ENCODE peak calls at places on chromosome X, in nine cellular contexts. U is NCI-H1436 treated with DMSO at 0.1 percent for 48 hours; F is progenitor cell of endocrine pancreas; A is PC-9; G is neural crest cell; J is T-helper 2 cell; W is GDM1; V is posterior vena cava; H is activated CD4-positive, alpha-beta T cell treated with anti-CD3 and anti-CD28 coated beads, Interleukin-2, amount 50 U/mL, for 24 hours. K is an unnamed sample.

GRCh38 chrX:136032370-136032769 is 47.1 kb downstream of the SLC9A6 start:
- DNase-seq in V (no peak), A (no peak), W (no peak), G (no peak), H (no peak), F (no peak), J (no peak), U (no peak), K (no peak)

GRCh38 chrX:48573690-48574269 is 504 bp upstream of the RBM3 start:
- DNase-seq in G (no peak), U (peak; percentile 48), F (no peak), J (no peak), W (no peak), A (no peak), H (no peak), V (peak; percentile 88), K (no peak)

GRCh38 chrX:45449982-45450381 is 249.3 kb upstream of the DIPK2B start:
- DNase-seq in J (no peak), A (peak; percentile 80), U (no peak), W (no peak), V (no peak), F (no peak), H (no peak), G (no peak), K (no peak)

GRCh38 chrX:41472231-41472815 is 25.2 kb downstream of the NYX start:
- DNase-seq in H (no peak), W (no peak), J (no peak), U (no peak), V (no peak), G (no peak), F (no peak), A (no peak), K (no peak)

GRCh38 chrX:118872102-118872566 is 48.5 kb downstream of the ZCCHC12 start:
- DNase-seq in V (no peak), J (no peak), A (peak; percentile 57), W (no peak), H (no peak), G (no peak), U (no peak), F (no peak), K (no peak)

GRCh38 chrX:47568656-47569295 is 7.8 kb downstream of the ARAF start:
- DNase-seq in W (no peak), H (no peak), F (no peak), J (no peak), V (no peak), G (peak; percentile 14), A (no peak), U (no peak), K (no peak)

GRCh38 chrX:27815209-27815608 is 7.4 kb downstream of the MAGEB10 start:
- DNase-seq in A (no peak), W (no peak), G (no peak), F (no peak), U (no peak), H (no peak), V (no peak), J (no peak), K (no peak)

GRCh38 chrX:74788545-74789086 is 136.6 kb downstream of the NEXMIF start:
- DNase-seq in G (no peak), J (no peak), V (no peak), H (no peak), F (no peak), A (no peak), U (no peak), W (no peak), K (no peak)

GRCh38 chrX:24202465-24203031 is 53.0 kb downstream of the ZFX start:
- DNase-seq in F (no peak), J (no peak), U (no peak), G (no peak), W (no peak), H (no peak), V (no peak), A (no peak), K (no peak)

GRCh38 chrX:9501362-9501761 is 36.5 kb downstream of the TBL1X start:
- DNase-seq in W (no peak), F (no peak), G (no peak), A (no peak), V (no peak), H (no peak), U (no peak), J (no peak), K (no peak)

GRCh38 chrX:140971385-140971784 is 31.0 kb upstream of the SPANXB1 start:
- DNase-seq in F (no peak), U (no peak), A (no peak), J (no peak), W (no peak), G (no peak), H (no peak), V (no peak), K (no peak)

GRCh38 chrX:48939417-48940228 is 17.8 kb downstream of the OTUD5 start:
- DNase-seq in H (no peak), F (no peak), G (no peak), A (no peak), U (no peak), W (no peak), J (no peak), V (no peak), K (no peak)

GRCh38 chrX:154307207-154307606 is 11.6 kb downstream of the TKTL1 start:
- DNase-seq in W (no peak), H (no peak), V (no peak), U (no peak), A (no peak), G (no peak), F (no peak), J (no peak), K (no peak)

GRCh38 chrX:47235691-47236103 is 2.9 kb downstream of the USP11 start:
- DNase-seq in G (no peak), H (no peak), W (no peak), F (no peak), V (no peak), J (no peak), A (no peak), U (no peak), K (no peak)

GRCh38 chrX:129659861-129660260 is 5.1 kb upstream of the APLN start:
- DNase-seq in A (no peak), J (no peak), U (no peak), W (no peak), G (no peak), V (no peak), H (no peak), F (no peak), K (no peak)

GRCh38 chrX:23779025-23779424 is 3.9 kb upstream of the SAT1 start:
- DNase-seq in V (no peak), F (no peak), G (no peak), U (no peak), J (no peak), W (no peak), H (no peak), A (peak; percentile 92), K (no peak)

GRCh38 chrX:132001127-132001526 is 22.0 kb upstream of the STK26 start:
- DNase-seq in J (no peak), H (no peak), A (peak; percentile 99), W (no peak), F (no peak), V (no peak), U (no peak), G (no peak), K (no peak)

GRCh38 chrX:129842510-129843208 is 1.0 kb downstream of the ZDHHC9 start:
- DNase-seq in V (no peak), W (no peak), F (peak; percentile 18), U (no peak), H (no peak), G (no peak), J (no peak), A (peak; percentile 65), K (no peak)

GRCh38 chrX:17836830-17837229 is 24.3 kb downstream of the RAI2 start:
- DNase-seq in F (no peak), G (no peak), A (no peak), V (no peak), J (no peak), H (no peak), W (no peak), U (no peak), K (no peak)

GRCh38 chrX:10156199-10157031 is at the start of gene CLCN4:
- DNase-seq in U (no peak), A (peak; percentile 78), W (no peak), J (no peak), V (peak; percentile 88), F (peak; percentile 34), G (peak; percentile 30), H (no peak), K (no peak)

GRCh38 chrX:68079961-68080360 is 353.3 kb downstream of the OPHN1 start:
- DNase-seq in F (no peak), G (no peak), U (no peak), W (no peak), V (no peak), H (no peak), A (no peak), J (no peak), K (no peak)

GRCh38 chrX:148310402-148311200 is 189.8 kb upstream of the AFF2 start:
- DNase-seq in G (no peak), J (peak; percentile 53), W (no peak), A (no peak), F (no peak), U (no peak), V (no peak), H (no peak), K (peak; percentile 61)

GRCh38 chrX:74437530-74437929 is 16.2 kb downstream of the SLC16A2 start:
- DNase-seq in F (no peak), U (no peak), V (no peak), A (peak; percentile 74), H (no peak), G (no peak), W (no peak), J (no peak), K (no peak)

GRCh38 chrX:43703211-43703791 is 47.2 kb downstream of the MAOA start:
- DNase-seq in A (peak; percentile 81), V (no peak), W (no peak), H (no peak), U (no peak), F (no peak), J (no peak), G (no peak), K (no peak)

GRCh38 chrX:95382799-95383198 is 1301.8 kb upstream of the DIAPH2 start:
- DNase-seq in W (no peak), A (no peak), H (no peak), F (no peak), U (no peak), V (no peak), G (no peak), J (no peak), K (no peak)

GRCh38 chrX:115364625-115365024 is 75.1 kb downstream of the LUZP4 start:
- DNase-seq in V (no peak), H (no peak), F (no peak), G (no peak), U (no peak), A (peak; percentile 85), J (no peak), W (no peak), K (no peak)

GRCh38 chrX:69116077-69116476 is 49.2 kb downstream of the PJA1 start:
- DNase-seq in F (no peak), G (no peak), H (no peak), J (no peak), A (peak; percentile 70), U (no peak), V (no peak), W (no peak), K (no peak)

GRCh38 chrX:147911192-147912022 is at the start of gene FMR1:
- DNase-seq in W (peak; percentile 76), J (peak; percentile 94), H (peak; percentile 81), V (peak; percentile 98), U (peak; percentile 61), F (peak; percentile 81), A (peak; percentile 89), G (peak; percentile 74), K (peak; percentile 77)

GRCh38 chrX:15530318-15530717 is 29.7 kb downstream of the BMX start:
- DNase-seq in F (no peak), A (no peak), V (no peak), G (no peak), J (no peak), U (no peak), H (no peak), W (no peak), K (no peak)

GRCh38 chrX:153539171-153539978 is 21.9 kb downstream of the ATP2B3 start:
- DNase-seq in G (peak; percentile 81), J (peak; percentile 19), A (no peak), V (peak; percentile 90), U (no peak), W (peak; percentile 31), F (peak; percentile 64), H (peak; percentile 16), K (peak; percentile 13)

GRCh38 chrX:12526296-12526695 is 264.9 kb upstream of the PRPS2 start:
- DNase-seq in U (no peak), J (no peak), W (no peak), V (no peak), A (no peak), H (no peak), G (no peak), F (no peak), K (no peak)

K was measured in AML-193.